ENCODE peak calls at places on chromosomes 5 and 9, in four cellular contexts. One of them, this sample, is unnamed.

GRCh38 chr5:74185599-74185998 is 454.9 kb downstream of the ENC1 start:
- DNase-seq in upper lobe of left lung: no peak
- DNase-seq in sigmoid colon: no peak
- DNase-seq in stomach: no peak
- DNase-seq in this sample: no peak

GRCh38 chr5:98709681-98710080 is 63.8 kb upstream of the RGMB start:
- DNase-seq in stomach: no peak
- DNase-seq in upper lobe of left lung: no peak
- DNase-seq in sigmoid colon: no peak
- DNase-seq in this sample: no peak

GRCh38 chr9:36623280-36623679 is 50.6 kb downstream of the MELK start:
- DNase-seq in stomach: no peak
- DNase-seq in upper lobe of left lung: no peak
- DNase-seq in sigmoid colon: no peak
- DNase-seq in this sample: no peak

GRCh38 chr9:129234491-129234890 is 56.4 kb upstream of the IER5L start:
- DNase-seq in sigmoid colon: no peak
- DNase-seq in upper lobe of left lung: no peak
- DNase-seq in stomach: no peak
- DNase-seq in this sample: no peak

GRCh38 chr9:137325124-137325523 is 23.1 kb upstream of the NRARP start:
- DNase-seq in upper lobe of left lung: no peak
- DNase-seq in sigmoid colon: no peak
- DNase-seq in stomach: no peak
- DNase-seq in this sample: no peak

GRCh38 chr5:132210944-132211343 is 16.7 kb downstream of the P4HA2 start:
- DNase-seq in sigmoid colon: peak; percentile 13
- DNase-seq in upper lobe of left lung: no peak
- DNase-seq in stomach: no peak
- DNase-seq in this sample: no peak

GRCh38 chr9:80410106-80410505 is 838.3 kb downstream of the TLE4 start:
- DNase-seq in stomach: no peak
- DNase-seq in upper lobe of left lung: no peak
- DNase-seq in sigmoid colon: peak; percentile 64
- DNase-seq in this sample: no peak

GRCh38 chr9:93903886-93904648 is 51.1 kb downstream of the BARX1 start:
- DNase-seq in stomach: no peak
- DNase-seq in sigmoid colon: peak; percentile 38
- DNase-seq in upper lobe of left lung: no peak
- DNase-seq in this sample: no peak

GRCh38 chr9:32954642-32955041 is 46.8 kb downstream of the APTX start:
- DNase-seq in sigmoid colon: no peak
- DNase-seq in upper lobe of left lung: no peak
- DNase-seq in stomach: no peak
- DNase-seq in this sample: no peak

GRCh38 chr5:135489466-135490244 is 37.5 kb upstream of the TIFAB start:
- DNase-seq in upper lobe of left lung: no peak
- DNase-seq in stomach: no peak
- DNase-seq in sigmoid colon: no peak
- DNase-seq in this sample: no peak

GRCh38 chr9:74770508-74771261 is 117.0 kb downstream of the TRPM6 start:
- DNase-seq in upper lobe of left lung: no peak
- DNase-seq in sigmoid colon: no peak
- DNase-seq in stomach: peak; percentile 35
- DNase-seq in this sample: no peak

GRCh38 chr5:54902817-54903473 is 82.4 kb downstream of the ESM1 start:
- DNase-seq in sigmoid colon: no peak
- DNase-seq in upper lobe of left lung: no peak
- DNase-seq in stomach: no peak
- DNase-seq in this sample: no peak

GRCh38 chr5:125209650-125210049 is 463.2 kb upstream of the ZNF608 start:
- DNase-seq in upper lobe of left lung: no peak
- DNase-seq in stomach: no peak
- DNase-seq in sigmoid colon: no peak
- DNase-seq in this sample: no peak

GRCh38 chr9:116337015-116337414 is 183.4 kb downstream of the PAPPA start:
- DNase-seq in stomach: no peak
- DNase-seq in sigmoid colon: no peak
- DNase-seq in upper lobe of left lung: no peak
- DNase-seq in this sample: no peak

GRCh38 chr9:89996717-89997116 is 391.9 kb downstream of the GADD45G start:
- DNase-seq in stomach: peak; percentile 36
- DNase-seq in upper lobe of left lung: peak; percentile 44
- DNase-seq in sigmoid colon: no peak
- DNase-seq in this sample: no peak

GRCh38 chr5:1437452-1437851 is 7.8 kb downstream of the SLC6A3 start:
- DNase-seq in sigmoid colon: no peak
- DNase-seq in stomach: peak; percentile 27
- DNase-seq in upper lobe of left lung: peak; percentile 17
- DNase-seq in this sample: no peak

GRCh38 chr9:132935021-132935420 is 9.4 kb downstream of the TSC1 start:
- DNase-seq in upper lobe of left lung: no peak
- DNase-seq in sigmoid colon: no peak
- DNase-seq in stomach: no peak
- DNase-seq in this sample: no peak

GRCh38 chr9:123669355-123669754 is 260.6 kb downstream of the DENND1A start:
- DNase-seq in upper lobe of left lung: no peak
- DNase-seq in sigmoid colon: no peak
- DNase-seq in stomach: no peak
- DNase-seq in this sample: no peak

GRCh38 chr9:124830593-124830992 is 22.7 kb upstream of the WDR38 start:
- DNase-seq in upper lobe of left lung: no peak
- DNase-seq in stomach: no peak
- DNase-seq in sigmoid colon: no peak
- DNase-seq in this sample: no peak

GRCh38 chr5:173517648-173518047 is 98.8 kb downstream of the BOD1 start:
- DNase-seq in stomach: no peak
- DNase-seq in sigmoid colon: no peak
- DNase-seq in upper lobe of left lung: no peak
- DNase-seq in this sample: no peak

GRCh38 chr9:133485531-133486260 is 6.8 kb upstream of the SLC2A6 start:
- DNase-seq in upper lobe of left lung: no peak
- DNase-seq in sigmoid colon: no peak
- DNase-seq in stomach: no peak
- DNase-seq in this sample: no peak

GRCh38 chr5:1020461-1020961 is 11.9 kb downstream of the NKD2 start:
- DNase-seq in upper lobe of left lung: no peak
- DNase-seq in sigmoid colon: peak; percentile 48
- DNase-seq in stomach: no peak
- DNase-seq in this sample: no peak

GRCh38 chr5:75611324-75612210 is at the start of gene ANKDD1B:
- DNase-seq in upper lobe of left lung: peak; percentile 34
- DNase-seq in sigmoid colon: peak; percentile 70
- DNase-seq in stomach: peak; percentile 38
- DNase-seq in this sample: no peak

GRCh38 chr5:133825631-133826289 is 142.7 kb downstream of the C5orf15 start:
- DNase-seq in stomach: no peak
- DNase-seq in upper lobe of left lung: no peak
- DNase-seq in sigmoid colon: no peak
- DNase-seq in this sample: no peak

GRCh38 chr5:172943906-172944305 is 15.3 kb upstream of the RPL26L1 start:
- DNase-seq in stomach: no peak
- DNase-seq in upper lobe of left lung: no peak
- DNase-seq in sigmoid colon: no peak
- DNase-seq in this sample: no peak

GRCh38 chr5:131571669-131572168 is 63.3 kb downstream of the RAPGEF6 start:
- DNase-seq in stomach: no peak
- DNase-seq in upper lobe of left lung: no peak
- DNase-seq in sigmoid colon: no peak
- DNase-seq in this sample: no peak

GRCh38 chr5:107026098-107026497 is 644.6 kb downstream of the EFNA5 start:
- DNase-seq in upper lobe of left lung: no peak
- DNase-seq in stomach: no peak
- DNase-seq in sigmoid colon: no peak
- DNase-seq in this sample: no peak

GRCh38 chr9:115161431-115161830 is 43.5 kb upstream of the TNC start:
- DNase-seq in stomach: no peak
- DNase-seq in sigmoid colon: no peak
- DNase-seq in upper lobe of left lung: no peak
- DNase-seq in this sample: no peak

GRCh38 chr9:115152281-115152680 is 34.3 kb upstream of the TNC start:
- DNase-seq in upper lobe of left lung: no peak
- DNase-seq in sigmoid colon: no peak
- DNase-seq in stomach: no peak
- DNase-seq in this sample: no peak

GRCh38 chr9:115158666-115159481 is 40.9 kb upstream of the TNC start:
- DNase-seq in upper lobe of left lung: no peak
- DNase-seq in stomach: no peak
- DNase-seq in sigmoid colon: peak; percentile 73
- DNase-seq in this sample: no peak

GRCh38 chr9:115154969-115155534 is 37.1 kb upstream of the TNC start:
- DNase-seq in upper lobe of left lung: no peak
- DNase-seq in stomach: no peak
- DNase-seq in sigmoid colon: peak; percentile 71
- DNase-seq in this sample: no peak

DNA sequence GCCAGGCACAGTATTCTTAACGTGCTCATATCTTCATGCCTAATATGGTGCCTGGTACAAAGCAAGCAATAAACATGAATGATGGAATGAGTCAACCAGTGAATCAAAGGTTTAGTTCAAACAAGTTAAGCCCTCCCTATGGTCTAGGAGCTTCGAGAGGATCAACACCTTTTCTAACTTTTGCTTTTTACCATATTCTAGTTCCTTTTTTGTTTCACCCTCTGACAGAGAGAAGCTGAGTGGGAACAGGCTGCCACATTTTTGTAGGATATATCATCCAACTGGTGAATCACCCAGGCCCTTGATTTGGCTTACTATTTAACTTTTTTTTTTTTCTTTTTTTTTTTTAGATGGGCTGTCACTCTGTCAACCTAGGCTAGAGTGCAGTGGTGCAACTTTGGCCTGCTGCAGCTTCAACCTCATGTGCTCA is 39.3 kb upstream of the TNC start:
- DNase-seq in sigmoid colon: peak; percentile 66
- DNase-seq in upper lobe of left lung: no peak
- DNase-seq in stomach: no peak
- DNase-seq in this sample: no peak
- TF ChIP-seq EP300 in sigmoid colon: peak; percentile 40
- TF ChIP-seq EP300 in upper lobe of left lung: no peak
- TF ChIP-seq EP300 in stomach: no peak
- TF ChIP-seq EP300 in this sample: no peak

GRCh38 chr5:154937186-154937717 is 759 bp downstream of the GEMIN5 start:
- DNase-seq in stomach: no peak
- DNase-seq in upper lobe of left lung: no peak
- DNase-seq in sigmoid colon: no peak
- DNase-seq in this sample: no peak

GRCh38 chr5:154940772-154941620 is at the start of gene MRPL22:
- DNase-seq in sigmoid colon: peak; percentile 95
- DNase-seq in upper lobe of left lung: peak; percentile 91
- DNase-seq in stomach: peak; percentile 95
- DNase-seq in this sample: peak; percentile 84

GRCh38 chr5:154934881-154935280 is 3.1 kb downstream of the GEMIN5 start:
- DNase-seq in stomach: no peak
- DNase-seq in upper lobe of left lung: no peak
- DNase-seq in sigmoid colon: no peak
- DNase-seq in this sample: no peak

GRCh38 chr5:154940375-154940771 is 500 bp upstream of the MRPL22 start:
- DNase-seq in upper lobe of left lung: no peak
- DNase-seq in stomach: no peak
- DNase-seq in sigmoid colon: no peak
- DNase-seq in this sample: no peak

DNA sequence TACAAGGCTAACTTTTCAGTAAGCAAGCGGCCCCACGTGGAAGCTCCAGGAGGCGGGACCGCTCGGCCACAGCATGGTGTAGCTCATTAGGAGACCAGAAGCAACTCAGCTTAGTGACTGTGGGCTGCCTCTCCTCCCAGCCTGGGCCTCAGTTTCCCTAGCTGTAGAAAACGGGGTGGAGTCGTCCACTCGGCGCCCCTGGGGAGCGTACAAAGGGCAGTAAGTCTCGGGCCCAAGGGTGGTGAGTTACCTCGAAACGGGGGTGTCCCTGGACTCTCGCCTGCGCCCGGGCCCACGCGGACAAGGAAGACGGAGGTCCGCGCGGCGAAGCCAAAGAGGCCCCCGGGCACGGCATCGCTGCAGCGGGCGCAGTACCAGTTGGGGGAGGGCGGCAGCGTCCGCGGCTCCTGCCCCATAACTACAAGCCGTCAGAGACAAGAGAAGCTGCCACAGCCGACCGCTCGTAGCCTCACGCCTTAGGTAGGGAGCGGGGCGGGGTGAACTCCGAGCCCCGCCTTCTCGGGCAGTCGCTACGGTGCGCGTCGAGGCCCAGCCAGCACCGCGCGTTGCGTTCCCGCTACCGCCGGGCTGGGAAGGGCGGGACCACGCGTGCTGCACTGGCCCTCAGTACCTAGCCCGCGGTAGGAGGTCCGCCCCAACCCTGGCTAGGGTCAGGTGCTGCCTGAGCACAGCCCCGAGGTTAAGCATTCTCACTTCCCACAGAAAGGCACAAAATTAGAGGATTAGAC is at the start of gene GEMIN5:
- DNase-seq in stomach: peak; percentile 87
- DNase-seq in sigmoid colon: peak; percentile 91
- DNase-seq in upper lobe of left lung: peak; percentile 87
- DNase-seq in this sample: peak; percentile 61
- H3K27ac ChIP-seq in stomach: peak within 1 kb of the TSS; percentile 83
- H3K27ac ChIP-seq in sigmoid colon: peak within 1 kb of the TSS; percentile 82
- H3K27ac ChIP-seq in upper lobe of left lung: peak within 1 kb of the TSS; percentile 78
- H3K27ac ChIP-seq in this sample: peak within 1 kb of the TSS; percentile 63

GRCh38 chr5:82817897-82818676 is 259.1 kb downstream of the TMEM167A start:
- DNase-seq in sigmoid colon: no peak
- DNase-seq in stomach: no peak
- DNase-seq in upper lobe of left lung: no peak
- DNase-seq in this sample: no peak
- H3K4me1 ChIP-seq in sigmoid colon: no peaks in the 10 kb centered on the region
- H3K4me1 ChIP-seq in stomach: no peaks in the 10 kb centered on the region
- H3K4me1 ChIP-seq in upper lobe of left lung: no peaks in the 10 kb centered on the region
- H3K4me1 ChIP-seq in this sample: no peaks in the 10 kb centered on the region

GRCh38 chr9:112382501-112383364 is 2.8 kb downstream of the HSDL2 start:
- DNase-seq in stomach: no peak
- DNase-seq in sigmoid colon: no peak
- DNase-seq in upper lobe of left lung: no peak
- DNase-seq in this sample: no peak
- TF ChIP-seq EP300 in stomach: no peak
- TF ChIP-seq EP300 in sigmoid colon: no peak
- TF ChIP-seq EP300 in upper lobe of left lung: no peak
- TF ChIP-seq EP300 in this sample: no peak

GRCh38 chr5:170746952-170747340 is 36.6 kb upstream of the GABRP start:
- DNase-seq in upper lobe of left lung: no peak
- DNase-seq in stomach: no peak
- DNase-seq in sigmoid colon: no peak
- DNase-seq in this sample: no peak

GRCh38 chr5:170746081-170746951 is 37.2 kb upstream of the GABRP start:
- DNase-seq in upper lobe of left lung: no peak
- DNase-seq in sigmoid colon: no peak
- DNase-seq in stomach: no peak
- DNase-seq in this sample: no peak

GRCh38 chr5:170748986-170749385 is 34.5 kb upstream of the GABRP start:
- DNase-seq in stomach: no peak
- DNase-seq in sigmoid colon: no peak
- DNase-seq in upper lobe of left lung: no peak
- DNase-seq in this sample: no peak

GRCh38 chr5:170747851-170748250 is 35.7 kb upstream of the GABRP start:
- DNase-seq in stomach: no peak
- DNase-seq in upper lobe of left lung: no peak
- DNase-seq in sigmoid colon: no peak
- DNase-seq in this sample: no peak

GRCh38 chr5:170747357-170747756 is 36.2 kb upstream of the GABRP start:
- DNase-seq in sigmoid colon: no peak
- DNase-seq in upper lobe of left lung: no peak
- DNase-seq in stomach: no peak
- DNase-seq in this sample: no peak
- H3K27ac ChIP-seq in sigmoid colon: no peak overlapping the region
- H3K27ac ChIP-seq in upper lobe of left lung: no peak overlapping the region
- H3K27ac ChIP-seq in stomach: no peak overlapping the region
- H3K27ac ChIP-seq in this sample: no peak overlapping the region

GRCh38 chr5:72848474-72849428 is 32.3 kb downstream of the TNPO1 start:
- DNase-seq in upper lobe of left lung: peak; percentile 56
- DNase-seq in sigmoid colon: peak; percentile 71
- DNase-seq in stomach: peak; percentile 48
- DNase-seq in this sample: peak; percentile 32
- H3K4me1 ChIP-seq in upper lobe of left lung: peaks cover 58% of the 10 kb centered on the region
- H3K4me1 ChIP-seq in sigmoid colon: peaks cover 52% of the 10 kb centered on the region
- H3K4me1 ChIP-seq in stomach: peaks cover 85% of the 10 kb centered on the region
- H3K4me1 ChIP-seq in this sample: no peaks in the 10 kb centered on the region